ENCODE peak calls at places on chromosomes 11 and 22, in nine cellular contexts. U is left lung; Z is adrenal gland; P is CD8-positive, alpha-beta T cell; K is CD4-positive, alpha-beta T cell; C is lower lobe of right lung; T is heart right ventricle; H is cardiac muscle cell; N is heart left ventricle. X is an unnamed sample.

GRCh38 chr11:118572914-118573550 is 823 bp downstream of the ARCN1 start:
- DNase-seq in K (no peak), H (peak), N (no peak), C (no peak), Z (no peak), P (peak), T (no peak), U (no peak), X (no peak)

GRCh38 chr11:17486666-17487065 is 10.0 kb upstream of the ABCC8 start:
- DNase-seq in Z (no peak), H (no peak), N (no peak), U (no peak), P (no peak), T (no peak), K (no peak), C (no peak), X (no peak)

GRCh38 chr22:45722006-45722405 is 50.4 kb downstream of the ATXN10 start:
- DNase-seq in Z (no peak), H (no peak), C (no peak), P (no peak), N (no peak), T (no peak), K (no peak), U (no peak), X (no peak)

GRCh38 chr11:93861808-93862207 is 11.4 kb upstream of the VSTM5 start:
- DNase-seq in K (no peak), T (peak), C (no peak), U (no peak), N (peak), Z (no peak), P (no peak), H (peak), X (no peak)

GRCh38 chr11:16412525-16413194 is 56.3 kb upstream of the SOX6 start:
- DNase-seq in U (no peak), N (no peak), H (no peak), C (no peak), T (no peak), P (no peak), Z (no peak), K (no peak), X (no peak)

GRCh38 chr11:76962583-76963416 is 71.4 kb upstream of the B3GNT6 start:
- DNase-seq in U (no peak), C (no peak), T (no peak), N (no peak), P (no peak), Z (no peak), K (no peak), H (no peak), X (no peak)

GRCh38 chr22:28903719-28904118 is 20.3 kb downstream of the ZNRF3 start:
- DNase-seq in U (no peak), T (peak), N (no peak), H (no peak), Z (peak), K (no peak), P (no peak), C (no peak), X (no peak)

GRCh38 chr11:117931331-117931950 is 2.2 kb upstream of the TMPRSS13 start:
- DNase-seq in K (no peak), N (no peak), H (no peak), C (peak), U (peak), Z (no peak), P (no peak), T (no peak), X (no peak)

GRCh38 chr11:19508166-19508565 is 204.5 kb upstream of the NAV2 start:
- DNase-seq in Z (no peak), N (peak), U (no peak), H (no peak), C (no peak), K (no peak), T (no peak), P (no peak), X (no peak)

GRCh38 chr11:106421673-106422292 is 344.3 kb downstream of the AASDHPPT start:
- DNase-seq in N (no peak), H (no peak), T (no peak), P (no peak), C (no peak), U (no peak), Z (no peak), K (no peak), X (no peak)

GRCh38 chr11:58059011-58059358 is 28.2 kb downstream of the OR6Q1 start:
- DNase-seq in Z (no peak), K (no peak), N (no peak), H (peak), U (no peak), P (no peak), T (no peak), C (no peak), X (no peak)

GRCh38 chr11:8315463-8315862 is 51.8 kb upstream of the LMO1 start:
- DNase-seq in Z (no peak), T (no peak), K (no peak), N (no peak), H (no peak), P (no peak), C (no peak), U (peak), X (no peak)

GRCh38 chr11:77705195-77705876 is 67.7 kb upstream of the CLNS1A start:
- DNase-seq in K (no peak), N (no peak), U (no peak), H (peak), T (no peak), C (no peak), P (no peak), Z (no peak), X (no peak)

GRCh38 chr11:64877390-64878222 is 815 bp downstream of the EHD1 start:
- DNase-seq in K (no peak), U (peak), P (no peak), T (no peak), Z (peak), N (no peak), H (no peak), C (no peak), X (no peak)

DNA sequence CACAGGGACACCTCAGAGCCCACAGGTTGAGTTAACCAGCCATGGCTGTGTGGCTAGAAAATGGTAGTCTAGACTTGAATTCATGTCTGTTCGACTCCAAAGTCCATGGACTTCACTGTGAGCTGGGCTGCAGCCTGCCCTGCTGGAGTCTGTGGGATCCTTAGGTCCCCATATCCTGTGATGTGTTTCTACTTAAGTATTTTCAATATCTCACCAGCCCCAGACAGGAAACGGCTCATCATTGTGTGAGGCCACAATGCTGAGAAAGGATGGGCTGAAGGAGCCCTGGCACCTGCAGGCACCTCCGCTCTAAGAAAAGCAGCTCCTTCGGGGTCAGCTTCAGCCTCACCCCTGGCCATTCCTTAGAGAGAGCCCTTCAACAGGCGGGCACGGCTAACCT is 93.1 kb downstream of the NAT10 start:
- DNase-seq in K (no peak), H (no peak), C (no peak), P (peak), N (no peak), T (no peak), Z (no peak), U (no peak), X (no peak)
- H3K27ac ChIP-seq in K (no peak), H (no peak), C (no peak), P (no peak), N (no peak), T (no peak), Z (no peak), U (no peak), X (no peak)

GRCh38 chr11:11407738-11408084 is 54.7 kb upstream of the CSNK2A3 start:
- DNase-seq in H (no peak), P (no peak), U (no peak), N (peak), T (no peak), Z (no peak), K (no peak), C (no peak), X (no peak)

GRCh38 chr11:11406652-11407051 is 53.6 kb upstream of the CSNK2A3 start:
- DNase-seq in C (no peak), N (no peak), U (no peak), P (no peak), Z (no peak), K (no peak), H (no peak), T (no peak), X (no peak)

GRCh38 chr11:11409224-11409623 is 56.2 kb upstream of the CSNK2A3 start:
- DNase-seq in K (no peak), C (no peak), U (no peak), P (no peak), N (no peak), Z (no peak), H (no peak), T (no peak), X (no peak)

GRCh38 chr11:11408436-11409221 is 55.6 kb upstream of the CSNK2A3 start:
- DNase-seq in N (no peak), K (no peak), H (no peak), U (no peak), P (no peak), Z (no peak), C (no peak), T (no peak), X (no peak)

GRCh38 chr11:11407065-11407737 is 54.2 kb upstream of the CSNK2A3 start:
- DNase-seq in N (peak), T (peak), C (no peak), P (no peak), H (no peak), U (peak), K (no peak), Z (peak), X (no peak)
- TF ChIP-seq CTCF in N (peak), T (no peak), C (peak), P (no peak), H (no peak), U (no peak), K (no peak), Z (no peak), X (no peak)

DNA sequence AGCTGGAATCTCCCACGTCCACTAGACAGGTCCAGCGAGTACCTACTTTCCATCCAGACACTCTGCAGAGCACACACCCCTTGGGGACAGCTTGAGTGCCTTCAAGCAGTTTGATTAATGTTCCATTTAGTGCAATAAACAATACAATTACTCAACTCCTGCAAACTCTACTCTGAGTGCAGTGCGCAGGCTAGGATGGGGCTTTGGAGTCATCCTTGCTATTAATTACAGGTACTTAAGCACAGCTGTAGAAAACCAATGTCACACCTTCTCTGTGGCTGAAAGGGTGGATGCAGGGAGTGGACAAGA is 82.6 kb downstream of the MN1 start:
- DNase-seq in K (no peak), Z (no peak), N (no peak), H (no peak), C (no peak), T (no peak), U (no peak), P (no peak), X (peak)
- H3K27ac ChIP-seq in K (no peak), Z (no peak), N (no peak), H (no peak), C (peak), T (peak), U (peak), P (no peak), X (no peak)

DNA sequence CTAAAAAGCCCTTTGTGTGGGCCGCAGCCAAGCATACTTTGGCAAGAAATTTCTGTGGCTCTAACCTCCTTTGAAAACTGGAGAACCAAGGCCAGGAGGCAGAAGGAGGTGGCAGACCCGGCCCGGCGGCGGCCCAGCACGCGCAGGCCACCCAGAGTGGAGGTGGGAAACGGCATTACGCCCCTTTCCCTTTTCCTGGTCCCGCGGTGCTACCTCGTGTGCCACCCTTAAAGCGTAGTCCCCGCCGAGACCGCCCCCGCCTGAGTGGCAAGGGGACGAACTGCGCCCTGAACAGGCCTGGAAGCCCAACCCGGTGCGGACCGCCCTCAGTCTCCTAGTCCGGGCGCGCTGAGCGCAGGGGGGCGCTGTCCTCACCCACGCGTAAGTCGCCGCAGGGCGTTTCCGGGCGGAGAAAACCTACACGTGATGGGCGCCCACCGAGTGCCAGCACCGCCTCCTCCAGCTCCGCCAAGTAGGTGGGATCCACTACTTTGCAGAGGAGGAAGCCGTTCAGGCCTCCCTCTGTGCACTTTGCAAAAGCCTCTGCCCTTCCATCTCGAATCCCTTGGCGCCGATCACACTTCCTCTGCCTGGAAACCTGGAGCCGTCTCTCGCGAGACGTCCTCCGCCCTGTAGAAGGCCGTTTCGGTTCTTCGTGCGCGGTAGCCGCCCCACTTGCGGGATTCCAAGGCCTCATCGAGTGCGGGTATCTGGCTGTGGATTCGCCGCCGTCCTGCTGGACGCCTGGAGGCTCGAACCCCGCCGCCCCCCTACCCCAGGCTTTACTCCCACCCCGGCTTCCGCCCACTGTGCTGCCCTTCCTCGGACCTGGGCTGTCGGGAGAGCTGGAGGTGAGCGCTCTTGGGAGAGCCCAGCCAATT is at the start of gene ACCS:
- DNase-seq in P (peak), N (peak), K (peak), H (peak), Z (peak), C (peak), T (peak), U (peak), X (peak)
- TF ChIP-seq CTCF in P (peak), N (peak), K (peak), H (peak), Z (peak), C (peak), T (peak), U (peak), X (peak)

GRCh38 chr11:1307163-1307870 is 2.1 kb downstream of the TOLLIP start:
- DNase-seq in N (no peak), Z (no peak), K (no peak), H (no peak), P (no peak), T (no peak), C (peak), U (no peak), X (peak)
- H3K27ac ChIP-seq in N (no peak), Z (no peak), K (no peak), H (no peak), P (no peak), T (no peak), C (no peak), U (peak), X (no peak)